ENCODE peak calls at places on chromosomes 6 and 20, in nine cellular contexts. L is GM06990; E is stomach; O is vagina; S is fibroblast of lung; T is nephron progenitor cell; B is CD8-positive, alpha-beta T cell; H is GM10248; Z is PC-3. C is an unnamed sample.

GRCh38 chr6:37279366-37280134 is 21.6 kb upstream of the TMEM217 start:
- DNase-seq in H (no peak), Z (no peak), B (no peak), S (peak), L (no peak), E (no peak), T (no peak), O (no peak), C (no peak)

GRCh38 chr6:109239918-109240321 is 142.3 kb downstream of the CD164 start:
- DNase-seq in L (no peak), T (no peak), B (no peak), O (no peak), Z (no peak), E (no peak), S (no peak), H (no peak), C (no peak)

GRCh38 chr6:119284861-119285521 is 64.6 kb downstream of the MAN1A1 start:
- DNase-seq in Z (peak), E (no peak), H (no peak), B (peak), S (no peak), O (no peak), T (no peak), L (no peak), C (peak)

GRCh38 chr6:18601515-18602035 is 214.4 kb downstream of the RNF144B start:
- DNase-seq in O (no peak), E (no peak), L (no peak), B (no peak), H (no peak), S (no peak), Z (no peak), T (no peak), C (no peak)

GRCh38 chr6:52341861-52342260 is 20.1 kb upstream of the PAQR8 start:
- DNase-seq in E (no peak), S (no peak), O (no peak), T (no peak), Z (no peak), L (no peak), H (no peak), B (no peak), C (no peak)

GRCh38 chr20:43680976-43681375 is 14.1 kb downstream of the MYBL2 start:
- DNase-seq in Z (no peak), O (no peak), E (no peak), S (no peak), B (no peak), L (peak), H (no peak), T (no peak), C (no peak)

GRCh38 chr6:136608991-136609390 is 58.8 kb upstream of the MAP7 start:
- DNase-seq in L (no peak), E (no peak), T (no peak), H (no peak), S (peak), B (no peak), Z (peak), O (no peak), C (no peak)

GRCh38 chr20:10427060-10427692 is 6.8 kb downstream of the MKKS start:
- DNase-seq in E (peak), L (no peak), O (no peak), S (peak), B (peak), H (peak), Z (peak), T (peak), C (peak)

GRCh38 chr20:58650181-58650775 is 805 bp upstream of the STX16 start:
- DNase-seq in L (peak), O (no peak), S (peak), T (peak), Z (no peak), E (no peak), B (peak), H (peak), C (no peak)

GRCh38 chr20:54097236-54097529 is 26.8 kb upstream of the BCAS1 start:
- DNase-seq in Z (no peak), O (no peak), S (no peak), T (no peak), L (no peak), H (no peak), E (no peak), B (no peak), C (no peak)

GRCh38 chr6:150878347-150879213 is 13.1 kb downstream of the MTHFD1L start:
- DNase-seq in O (no peak), E (no peak), Z (no peak), S (no peak), B (no peak), L (no peak), H (no peak), T (no peak), C (no peak)

GRCh38 chr6:54719633-54720032 is 126.9 kb upstream of the FAM83B start:
- DNase-seq in H (no peak), B (no peak), E (no peak), L (no peak), O (no peak), T (no peak), S (no peak), Z (no peak), C (no peak)

GRCh38 chr6:54718541-54719023 is 128.0 kb upstream of the FAM83B start:
- DNase-seq in E (no peak), Z (peak), H (no peak), L (no peak), T (no peak), S (no peak), B (no peak), O (no peak), C (no peak)

GRCh38 chr6:54715990-54716389 is 130.6 kb upstream of the FAM83B start:
- DNase-seq in E (no peak), S (no peak), Z (no peak), B (no peak), H (no peak), O (no peak), T (no peak), L (no peak), C (no peak)

GRCh38 chr6:54716869-54717268 is 129.7 kb upstream of the FAM83B start:
- DNase-seq in H (no peak), T (no peak), E (no peak), B (no peak), L (no peak), S (peak), Z (no peak), O (no peak), C (no peak)

DNA sequence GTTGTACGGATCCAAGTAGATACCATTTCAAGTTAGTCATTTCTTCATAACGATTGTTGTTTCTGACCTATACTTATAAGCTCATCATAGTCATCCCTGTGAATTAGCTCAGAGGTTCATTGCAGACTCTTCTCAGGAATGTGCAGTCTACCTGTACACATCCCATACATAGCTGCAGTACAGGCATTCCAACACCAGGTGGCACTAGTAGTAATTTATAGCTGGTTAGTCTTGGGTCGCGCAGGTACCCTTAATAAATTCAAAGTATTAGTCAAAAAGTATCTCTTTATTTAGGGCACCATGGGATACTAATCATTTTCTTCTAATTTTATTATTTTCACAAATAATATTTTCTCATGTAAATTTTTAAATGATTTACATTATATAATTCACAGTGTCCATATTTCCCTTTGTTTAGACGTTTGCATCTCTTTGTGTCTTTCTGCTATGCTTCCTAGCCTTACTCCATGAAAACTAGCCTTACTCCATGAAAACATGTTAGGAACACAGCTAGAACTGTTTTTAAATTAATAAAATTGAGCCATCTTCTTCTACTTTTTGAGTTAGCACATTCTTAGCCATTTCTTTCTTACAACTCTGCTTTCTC is 128.6 kb upstream of the FAM83B start:
- DNase-seq in T (peak), S (peak), O (no peak), H (peak), Z (peak), L (no peak), E (peak), B (peak), C (peak)
- TF ChIP-seq CTCF in T (peak), S (peak), O (peak), H (peak), Z (peak), L (peak), E (peak), B (peak), C (peak)

GRCh38 chr6:16228709-16229665 is 9.4 kb upstream of the GMPR start:
- DNase-seq in Z (peak), E (peak), B (no peak), O (no peak), L (no peak), H (no peak), S (no peak), T (peak), C (no peak)
- TF ChIP-seq CTCF in Z (peak), E (no peak), B (no peak), O (no peak), L (no peak), H (no peak), S (peak), T (no peak), C (peak)

DNA sequence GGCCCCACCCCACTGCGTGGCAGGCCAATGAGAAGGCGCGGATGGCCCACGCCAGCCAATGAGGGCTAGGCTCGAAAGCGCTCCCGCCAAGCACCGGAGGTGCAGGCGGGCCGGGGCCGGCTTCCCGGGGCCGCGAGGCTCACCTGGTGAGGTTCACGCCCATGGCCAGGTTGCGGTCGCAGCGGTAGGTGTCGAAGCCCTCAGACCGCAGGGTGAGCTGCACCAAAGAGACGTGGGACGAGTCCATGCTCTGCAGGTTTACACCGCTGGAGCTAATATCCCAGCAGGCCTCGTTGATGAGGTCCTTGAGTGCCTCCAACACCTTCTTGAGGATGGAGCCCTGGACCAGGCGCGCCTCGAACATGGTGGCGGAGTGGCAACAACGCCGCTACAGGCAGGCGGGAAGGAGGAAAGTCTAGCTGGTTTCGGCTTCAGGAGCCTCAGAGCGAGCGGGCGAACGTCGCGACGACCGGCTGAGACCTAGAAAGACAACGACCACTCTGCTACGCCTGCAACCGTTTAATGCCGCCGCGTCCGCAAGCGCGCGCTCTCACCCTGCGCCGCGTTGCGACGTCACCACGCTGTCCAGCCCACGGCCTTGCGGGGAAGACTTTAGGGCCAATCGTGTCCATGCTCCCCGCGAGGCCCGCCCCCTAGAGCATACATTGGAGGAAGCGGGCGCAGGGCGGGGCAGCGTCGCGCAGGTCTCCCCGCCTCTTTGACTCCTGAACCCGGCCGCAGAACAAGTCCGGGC is at the start of gene PCNA:
- DNase-seq in B (peak), S (peak), L (peak), H (peak), Z (peak), O (peak), T (peak), E (peak), C (peak)
- TF ChIP-seq CTCF in B (no peak), S (no peak), L (no peak), H (no peak), Z (no peak), O (peak), T (no peak), E (no peak), C (no peak)

DNA sequence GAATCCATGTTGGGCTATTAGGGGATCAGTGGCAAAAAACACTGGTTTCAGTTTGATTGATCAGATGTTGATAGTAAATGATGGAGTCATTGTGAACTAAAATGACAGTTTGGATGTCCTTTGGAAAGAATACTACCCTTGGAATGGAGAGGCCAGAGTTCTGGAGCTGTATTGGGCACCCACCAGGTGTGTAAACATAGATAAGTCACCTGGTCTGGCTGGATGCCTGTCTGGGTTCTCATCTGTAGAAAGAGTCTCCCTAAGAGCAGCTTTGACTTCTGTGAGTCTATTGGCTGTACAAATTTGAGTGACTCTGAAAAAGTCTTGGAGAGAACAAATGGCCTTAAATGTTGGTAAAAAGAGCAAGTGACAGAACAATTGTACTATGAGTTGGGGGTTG is 115.0 kb downstream of the SCP2D1 start:
- DNase-seq in Z (no peak), B (no peak), S (no peak), L (no peak), O (no peak), H (no peak), T (no peak), E (peak), C (no peak)
- TF ChIP-seq CTCF in Z (no peak), B (no peak), S (no peak), L (no peak), O (no peak), H (no peak), T (no peak), E (no peak), C (no peak)

GRCh38 chr6:104357928-104358327 is 501.8 kb downstream of the HACE1 start:
- DNase-seq in T (no peak), Z (no peak), E (no peak), B (no peak), S (no peak), L (no peak), H (no peak), O (no peak), C (no peak)

GRCh38 chr6:104356197-104356596 is 503.5 kb downstream of the HACE1 start:
- DNase-seq in E (no peak), S (no peak), O (no peak), L (no peak), H (no peak), B (no peak), Z (no peak), T (no peak), C (no peak)
- TF ChIP-seq CTCF in E (no peak), S (no peak), O (no peak), L (no peak), H (no peak), B (no peak), Z (no peak), T (no peak), C (no peak)

GRCh38 chr6:158143700-158144099 is 24.4 kb downstream of the SERAC1 start:
- DNase-seq in B (no peak), S (no peak), E (no peak), Z (peak), L (no peak), T (no peak), H (peak), O (no peak), C (no peak)
- TF ChIP-seq CTCF in B (no peak), S (peak), E (no peak), Z (peak), L (peak), T (peak), H (no peak), O (no peak), C (peak)

GRCh38 chr6:34793877-34794276 is 2.0 kb downstream of the BLTP3A start:
- DNase-seq in T (no peak), L (no peak), B (no peak), Z (no peak), H (no peak), S (no peak), O (no peak), E (no peak), C (no peak)

GRCh38 chr6:34792605-34793500 is 970 bp downstream of the BLTP3A start:
- DNase-seq in Z (peak), L (peak), T (peak), H (peak), B (peak), E (peak), O (no peak), S (peak), C (peak)

GRCh38 chr6:34791164-34791841 is 580 bp upstream of the BLTP3A start:
- DNase-seq in H (peak), Z (peak), B (peak), L (no peak), O (peak), T (peak), E (peak), S (peak), C (peak)

GRCh38 chr6:34795836-34796425 is 4.0 kb downstream of the BLTP3A start:
- DNase-seq in B (no peak), O (no peak), S (peak), H (no peak), L (no peak), Z (peak), E (no peak), T (no peak), C (no peak)

GRCh38 chr6:34791842-34792604 is at the start of gene BLTP3A:
- DNase-seq in Z (peak), L (peak), S (peak), B (peak), T (peak), O (peak), E (peak), H (peak), C (peak)
- TF ChIP-seq CTCF in Z (no peak), L (no peak), S (no peak), B (no peak), T (no peak), O (no peak), E (no peak), H (peak), C (no peak)

GRCh38 chr6:43510827-43511163 is 649 bp upstream of the LRRC73 start:
- DNase-seq in T (no peak), Z (no peak), O (no peak), L (no peak), B (no peak), E (peak), H (no peak), S (no peak), C (no peak)

GRCh38 chr6:43509142-43509983 is 783 bp downstream of the LRRC73 start:
- DNase-seq in H (no peak), L (peak), B (no peak), S (no peak), T (peak), O (no peak), Z (no peak), E (no peak), C (no peak)

GRCh38 chr6:43509984-43510826 is at the start of gene LRRC73:
- DNase-seq in T (peak), L (peak), S (peak), B (peak), Z (peak), E (peak), H (peak), O (no peak), C (peak)

GRCh38 chr6:43506667-43507471 is 3.3 kb downstream of the LRRC73 start:
- DNase-seq in B (peak), L (peak), E (peak), O (no peak), H (peak), Z (peak), T (peak), S (peak), C (peak)

GRCh38 chr6:43508481-43509141 is 1.5 kb downstream of the LRRC73 start:
- DNase-seq in S (no peak), E (no peak), Z (no peak), O (no peak), T (no peak), H (no peak), L (no peak), B (no peak), C (no peak)
- TF ChIP-seq CTCF in S (no peak), E (no peak), Z (no peak), O (no peak), T (no peak), H (no peak), L (no peak), B (no peak), C (no peak)

GRCh38 chr6:6804843-6805680 is 216.5 kb downstream of the LY86 start:
- DNase-seq in Z (no peak), B (no peak), E (peak), S (no peak), T (no peak), L (no peak), O (no peak), H (no peak), C (no peak)
- TF ChIP-seq CTCF in Z (peak), B (no peak), E (no peak), S (no peak), T (no peak), L (no peak), O (no peak), H (no peak), C (no peak)

C was measured in BE2C.